ENCODE peak calls at places on chromosomes 2 and 18, in seven cellular contexts. One of them, this sample, is unnamed.

GRCh38 chr2:242075163-242075562 is 205.6 kb downstream of the RTP5 start:
- DNase-seq in CD4-positive, alpha-beta T cell: no peak
- DNase-seq in RWPE2: no peak
- DNase-seq in HL-60: no peak
- DNase-seq in A549: no peak
- DNase-seq in retinal pigment epithelial cell: peak
- DNase-seq in RWPE1: no peak
- DNase-seq in this sample: no peak

GRCh38 chr2:38578832-38579231 is 23.9 kb downstream of the HNRNPLL start:
- DNase-seq in CD4-positive, alpha-beta T cell: no peak
- DNase-seq in A549: no peak
- DNase-seq in RWPE2: no peak
- DNase-seq in retinal pigment epithelial cell: no peak
- DNase-seq in HL-60: no peak
- DNase-seq in RWPE1: no peak
- DNase-seq in this sample: no peak

GRCh38 chr18:33116376-33116775 is 324.1 kb downstream of the CCDC178 start:
- DNase-seq in RWPE2: no peak
- DNase-seq in RWPE1: no peak
- DNase-seq in HL-60: no peak
- DNase-seq in retinal pigment epithelial cell: no peak
- DNase-seq in A549: peak
- DNase-seq in CD4-positive, alpha-beta T cell: no peak
- DNase-seq in this sample: peak

GRCh38 chr2:151774506-151774905 is 40.2 kb upstream of the NEB start:
- DNase-seq in RWPE2: no peak
- DNase-seq in A549: no peak
- DNase-seq in retinal pigment epithelial cell: peak
- DNase-seq in RWPE1: peak
- DNase-seq in CD4-positive, alpha-beta T cell: no peak
- DNase-seq in HL-60: no peak
- DNase-seq in this sample: no peak

GRCh38 chr2:3311601-3312000 is 66.0 kb downstream of the EIPR1 start:
- DNase-seq in CD4-positive, alpha-beta T cell: no peak
- DNase-seq in RWPE1: no peak
- DNase-seq in RWPE2: no peak
- DNase-seq in HL-60: no peak
- DNase-seq in retinal pigment epithelial cell: no peak
- DNase-seq in A549: no peak
- DNase-seq in this sample: peak

GRCh38 chr2:63840081-63840784 is 1.5 kb upstream of the UGP2 start:
- DNase-seq in CD4-positive, alpha-beta T cell: no peak
- DNase-seq in A549: no peak
- DNase-seq in retinal pigment epithelial cell: no peak
- DNase-seq in RWPE2: no peak
- DNase-seq in RWPE1: peak
- DNase-seq in HL-60: no peak
- DNase-seq in this sample: no peak

GRCh38 chr2:240277073-240277806 is 136.8 kb upstream of the OTOS start:
- DNase-seq in RWPE2: no peak
- DNase-seq in HL-60: no peak
- DNase-seq in RWPE1: no peak
- DNase-seq in CD4-positive, alpha-beta T cell: no peak
- DNase-seq in A549: no peak
- DNase-seq in retinal pigment epithelial cell: no peak
- DNase-seq in this sample: no peak

GRCh38 chr2:27050996-27051901 is at the start of gene AGBL5:
- DNase-seq in retinal pigment epithelial cell: peak
- DNase-seq in RWPE1: peak
- DNase-seq in RWPE2: peak
- DNase-seq in HL-60: peak
- DNase-seq in CD4-positive, alpha-beta T cell: peak
- DNase-seq in A549: peak
- DNase-seq in this sample: peak

GRCh38 chr2:37625781-37626548 is 45.5 kb downstream of the CDC42EP3 start:
- DNase-seq in retinal pigment epithelial cell: no peak
- DNase-seq in RWPE1: no peak
- DNase-seq in HL-60: no peak
- DNase-seq in CD4-positive, alpha-beta T cell: peak
- DNase-seq in A549: no peak
- DNase-seq in RWPE2: no peak
- DNase-seq in this sample: no peak

GRCh38 chr2:10868021-10868420 is 43.7 kb upstream of the KCNF1 start:
- DNase-seq in retinal pigment epithelial cell: no peak
- DNase-seq in A549: no peak
- DNase-seq in RWPE1: no peak
- DNase-seq in RWPE2: no peak
- DNase-seq in HL-60: no peak
- DNase-seq in CD4-positive, alpha-beta T cell: no peak
- DNase-seq in this sample: no peak

GRCh38 chr2:46252891-46253659 is 44.1 kb upstream of the EPAS1 start:
- DNase-seq in CD4-positive, alpha-beta T cell: no peak
- DNase-seq in RWPE2: no peak
- DNase-seq in retinal pigment epithelial cell: no peak
- DNase-seq in RWPE1: peak
- DNase-seq in A549: no peak
- DNase-seq in HL-60: no peak
- DNase-seq in this sample: no peak

GRCh38 chr2:44004735-44005602 is 9.2 kb upstream of the LRPPRC start:
- DNase-seq in HL-60: no peak
- DNase-seq in RWPE2: no peak
- DNase-seq in CD4-positive, alpha-beta T cell: no peak
- DNase-seq in RWPE1: no peak
- DNase-seq in retinal pigment epithelial cell: no peak
- DNase-seq in A549: no peak
- DNase-seq in this sample: no peak

GRCh38 chr2:17643031-17643615 is 102.6 kb downstream of the VSNL1 start:
- DNase-seq in retinal pigment epithelial cell: peak
- DNase-seq in RWPE1: peak
- DNase-seq in A549: peak
- DNase-seq in RWPE2: peak
- DNase-seq in CD4-positive, alpha-beta T cell: no peak
- DNase-seq in HL-60: peak
- DNase-seq in this sample: no peak

GRCh38 chr18:48600046-48600745 is 61.4 kb downstream of the CTIF start:
- DNase-seq in RWPE2: no peak
- DNase-seq in HL-60: no peak
- DNase-seq in retinal pigment epithelial cell: no peak
- DNase-seq in RWPE1: no peak
- DNase-seq in CD4-positive, alpha-beta T cell: no peak
- DNase-seq in A549: no peak
- DNase-seq in this sample: peak

GRCh38 chr18:55833543-55833942 is 245.6 kb upstream of the TCF4 start:
- DNase-seq in retinal pigment epithelial cell: peak
- DNase-seq in RWPE1: peak
- DNase-seq in CD4-positive, alpha-beta T cell: no peak
- DNase-seq in HL-60: no peak
- DNase-seq in RWPE2: peak
- DNase-seq in A549: peak
- DNase-seq in this sample: no peak

GRCh38 chr2:19312949-19313348 is 45.5 kb downstream of the OSR1 start:
- DNase-seq in CD4-positive, alpha-beta T cell: no peak
- DNase-seq in RWPE2: no peak
- DNase-seq in HL-60: no peak
- DNase-seq in retinal pigment epithelial cell: no peak
- DNase-seq in A549: peak
- DNase-seq in RWPE1: peak
- DNase-seq in this sample: no peak

GRCh38 chr2:169664978-169665930 is 29.0 kb downstream of the CFAP210 start:
- DNase-seq in retinal pigment epithelial cell: no peak
- DNase-seq in RWPE1: no peak
- DNase-seq in CD4-positive, alpha-beta T cell: no peak
- DNase-seq in A549: no peak
- DNase-seq in RWPE2: no peak
- DNase-seq in HL-60: peak
- DNase-seq in this sample: no peak

GRCh38 chr2:23436346-23437099 is 51.5 kb downstream of the KLHL29 start:
- DNase-seq in A549: no peak
- DNase-seq in CD4-positive, alpha-beta T cell: peak
- DNase-seq in retinal pigment epithelial cell: no peak
- DNase-seq in HL-60: no peak
- DNase-seq in RWPE2: no peak
- DNase-seq in RWPE1: no peak
- DNase-seq in this sample: no peak

GRCh38 chr2:234683950-234684349 is 187.1 kb upstream of the ARL4C start:
- DNase-seq in A549: no peak
- DNase-seq in RWPE2: no peak
- DNase-seq in RWPE1: no peak
- DNase-seq in retinal pigment epithelial cell: no peak
- DNase-seq in HL-60: no peak
- DNase-seq in CD4-positive, alpha-beta T cell: no peak
- DNase-seq in this sample: no peak

GRCh38 chr2:223113161-223113560 is 61.2 kb downstream of the KCNE4 start:
- DNase-seq in A549: no peak
- DNase-seq in retinal pigment epithelial cell: no peak
- DNase-seq in RWPE1: no peak
- DNase-seq in HL-60: no peak
- DNase-seq in RWPE2: no peak
- DNase-seq in CD4-positive, alpha-beta T cell: no peak
- DNase-seq in this sample: no peak

GRCh38 chr2:109065335-109065734 is 63.7 kb upstream of the SH3RF3 start:
- DNase-seq in CD4-positive, alpha-beta T cell: no peak
- DNase-seq in retinal pigment epithelial cell: no peak
- DNase-seq in RWPE1: no peak
- DNase-seq in A549: no peak
- DNase-seq in RWPE2: no peak
- DNase-seq in HL-60: no peak
- DNase-seq in this sample: no peak

GRCh38 chr2:217396586-217396985 is 536.7 kb upstream of the TNP1 start:
- DNase-seq in retinal pigment epithelial cell: no peak
- DNase-seq in A549: no peak
- DNase-seq in RWPE1: no peak
- DNase-seq in CD4-positive, alpha-beta T cell: no peak
- DNase-seq in RWPE2: no peak
- DNase-seq in HL-60: no peak
- DNase-seq in this sample: no peak

GRCh38 chr2:202249864-202250263 is 11.5 kb upstream of the SUMO1 start:
- DNase-seq in HL-60: no peak
- DNase-seq in A549: no peak
- DNase-seq in RWPE1: no peak
- DNase-seq in retinal pigment epithelial cell: no peak
- DNase-seq in RWPE2: no peak
- DNase-seq in CD4-positive, alpha-beta T cell: no peak
- DNase-seq in this sample: no peak

GRCh38 chr18:77103181-77103875 is 29.3 kb downstream of the MBP start:
- DNase-seq in A549: no peak
- DNase-seq in CD4-positive, alpha-beta T cell: no peak
- DNase-seq in retinal pigment epithelial cell: no peak
- DNase-seq in RWPE2: no peak
- DNase-seq in HL-60: no peak
- DNase-seq in RWPE1: no peak
- DNase-seq in this sample: no peak

DNA sequence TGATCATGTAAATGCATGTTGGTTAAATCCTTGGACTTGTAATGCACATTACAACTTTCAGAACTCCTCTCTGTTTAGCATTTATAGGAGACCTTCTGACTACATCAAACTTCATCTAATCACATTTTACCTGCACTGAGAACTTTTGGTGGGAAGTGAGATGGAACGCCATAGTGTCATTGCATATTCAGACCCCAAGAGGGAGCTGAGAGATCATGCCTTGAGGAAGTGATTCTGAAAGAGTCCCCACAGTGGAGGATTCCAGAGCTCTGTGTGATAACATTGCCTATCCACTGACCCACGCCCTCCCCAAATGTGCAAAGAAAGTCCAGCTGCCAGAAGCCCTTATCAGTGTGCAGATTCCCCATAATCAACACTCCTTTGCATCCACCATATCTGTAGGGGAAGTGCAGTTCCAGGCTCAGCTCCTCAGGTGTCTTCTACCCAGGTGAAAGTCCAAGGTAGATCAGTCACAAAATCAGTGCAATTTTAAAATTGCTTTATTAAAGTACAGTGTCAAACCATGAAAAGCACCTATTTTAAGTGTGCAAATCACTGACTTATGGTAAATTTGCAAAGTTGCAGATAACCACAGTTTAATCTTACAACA is 212.4 kb downstream of the RPIA start:
- DNase-seq in CD4-positive, alpha-beta T cell: no peak
- DNase-seq in RWPE2: no peak
- DNase-seq in HL-60: peak
- DNase-seq in RWPE1: peak
- DNase-seq in retinal pigment epithelial cell: no peak
- DNase-seq in A549: peak
- DNase-seq in this sample: no peak
- TF ChIP-seq CTCF in CD4-positive, alpha-beta T cell: peak
- TF ChIP-seq CTCF in RWPE2: peak
- TF ChIP-seq CTCF in HL-60: peak
- TF ChIP-seq CTCF in RWPE1: peak
- TF ChIP-seq CTCF in retinal pigment epithelial cell: peak
- TF ChIP-seq CTCF in A549: peak
- TF ChIP-seq CTCF in this sample: peak

GRCh38 chr2:71603851-71604708 is 150.7 kb downstream of the DYSF start:
- DNase-seq in A549: no peak
- DNase-seq in RWPE2: peak
- DNase-seq in retinal pigment epithelial cell: no peak
- DNase-seq in CD4-positive, alpha-beta T cell: no peak
- DNase-seq in RWPE1: no peak
- DNase-seq in HL-60: no peak
- DNase-seq in this sample: peak
- TF ChIP-seq CTCF in A549: no peak
- TF ChIP-seq CTCF in RWPE2: no peak
- TF ChIP-seq CTCF in retinal pigment epithelial cell: no peak
- TF ChIP-seq CTCF in CD4-positive, alpha-beta T cell: no peak
- TF ChIP-seq CTCF in RWPE1: no peak
- TF ChIP-seq CTCF in HL-60: no peak
- TF ChIP-seq CTCF in this sample: no peak

DNA sequence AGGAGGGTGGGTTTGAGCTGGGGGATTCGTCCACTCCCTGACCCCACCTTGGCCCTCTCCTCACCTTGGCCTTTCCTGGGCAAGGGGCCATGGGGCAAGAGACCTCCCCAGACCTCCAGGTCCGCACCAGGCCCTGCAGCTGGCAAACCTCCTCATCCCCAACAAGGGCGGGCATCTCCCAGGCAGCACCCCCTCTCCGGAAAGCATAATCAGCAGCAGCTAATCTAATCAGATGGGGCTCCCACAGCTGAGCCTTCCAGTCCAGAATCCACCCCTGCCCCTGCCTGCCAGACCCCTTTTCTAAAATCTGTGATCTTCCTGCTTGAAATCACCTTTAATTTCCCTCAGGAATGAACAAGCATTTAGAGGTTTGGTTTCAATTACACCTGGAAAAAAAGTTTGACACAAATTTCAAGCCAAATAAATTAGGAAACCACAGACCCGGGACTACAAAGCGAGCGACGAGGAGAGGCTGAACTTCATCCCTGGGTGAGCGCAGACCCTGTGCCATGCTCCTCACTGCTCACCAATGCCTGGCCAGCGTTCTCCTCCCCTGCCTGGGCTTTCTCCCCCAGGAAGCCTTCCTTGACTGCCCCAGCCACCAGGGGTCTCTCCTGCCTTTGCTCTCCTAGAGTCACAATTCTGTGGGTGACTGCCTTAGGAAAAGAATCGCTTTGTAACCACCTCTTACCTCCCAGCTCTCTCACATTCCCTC is 143.0 kb upstream of the MYCN start:
- DNase-seq in CD4-positive, alpha-beta T cell: no peak
- DNase-seq in HL-60: no peak
- DNase-seq in retinal pigment epithelial cell: no peak
- DNase-seq in RWPE1: no peak
- DNase-seq in A549: no peak
- DNase-seq in RWPE2: no peak
- DNase-seq in this sample: no peak
- TF ChIP-seq CTCF in CD4-positive, alpha-beta T cell: no peak
- TF ChIP-seq CTCF in HL-60: no peak
- TF ChIP-seq CTCF in retinal pigment epithelial cell: peak
- TF ChIP-seq CTCF in RWPE1: no peak
- TF ChIP-seq CTCF in A549: peak
- TF ChIP-seq CTCF in RWPE2: no peak
- TF ChIP-seq CTCF in this sample: peak

GRCh38 chr18:70172225-70172624 is 33.3 kb downstream of the RTTN start:
- DNase-seq in RWPE2: no peak
- DNase-seq in HL-60: no peak
- DNase-seq in CD4-positive, alpha-beta T cell: no peak
- DNase-seq in A549: peak
- DNase-seq in retinal pigment epithelial cell: no peak
- DNase-seq in RWPE1: peak
- DNase-seq in this sample: no peak
- TF ChIP-seq CTCF in RWPE2: peak
- TF ChIP-seq CTCF in HL-60: no peak
- TF ChIP-seq CTCF in CD4-positive, alpha-beta T cell: no peak
- TF ChIP-seq CTCF in A549: peak
- TF ChIP-seq CTCF in retinal pigment epithelial cell: peak
- TF ChIP-seq CTCF in RWPE1: peak
- TF ChIP-seq CTCF in this sample: peak